ENCODE peak calls at places on chromosomes 1 and 21, in four cellular contexts. D, I, K and T are unnamed samples.
A peak's percentile ranks its signal among the peaks of the same experiment; 100 is the strongest.

GRCh38 chr1:235533476-235534168 is 29.4 kb upstream of the B3GALNT2 start:
- DNase-seq in D (no peak), K (no peak), I (no peak), T (peak; percentile 10)

GRCh38 chr21:45356653-45357435 is 48.1 kb upstream of the COL18A1 start:
- DNase-seq in K (no peak), I (no peak), D (no peak), T (no peak)

GRCh38 chr1:98487620-98488019 is 173.9 kb upstream of the SNX7 start:
- DNase-seq in D (no peak), K (no peak), I (no peak), T (no peak)

GRCh38 chr21:38910390-38911008 is 104.8 kb downstream of the ETS2 start:
- DNase-seq in D (no peak), I (no peak), K (no peak), T (no peak)

GRCh38 chr1:40980453-40981121 is 1.1 kb downstream of the CTPS1 start:
- DNase-seq in D (peak; percentile 28), K (no peak), I (peak; percentile 39), T (peak; percentile 38)

GRCh38 chr1:113565621-113566020 is 175.3 kb downstream of the MAGI3 start:
- DNase-seq in K (no peak), D (no peak), I (no peak), T (no peak)

GRCh38 chr21:27647921-27648320 is 681.0 kb upstream of the ADAMTS5 start:
- DNase-seq in D (no peak), I (no peak), K (no peak), T (no peak)

GRCh38 chr1:26721669-26722355 is 26.0 kb downstream of the ARID1A start:
- DNase-seq in K (no peak), D (no peak), I (no peak), T (no peak)

GRCh38 chr1:24717867-24718650 is 27.2 kb upstream of the CLIC4 start:
- DNase-seq in D (no peak), K (no peak), I (no peak), T (no peak)

GRCh38 chr1:8497196-8497878 is 179.4 kb downstream of the SLC45A1 start:
- DNase-seq in K (peak; percentile 27), I (no peak), D (peak; percentile 50), T (no peak)

GRCh38 chr1:43935711-43936427 is 2.3 kb downstream of the ARTN start:
- DNase-seq in I (peak; percentile 70), D (peak; percentile 19), K (no peak), T (no peak)

GRCh38 chr1:226001852-226002666 is 2.9 kb upstream of the SDE2 start:
- DNase-seq in K (no peak), I (no peak), D (no peak), T (peak; percentile 35)

GRCh38 chr1:218659911-218660677 is 315.0 kb downstream of the TGFB2 start:
- DNase-seq in K (no peak), I (no peak), D (no peak), T (no peak)